ENCODE peak calls at places on chromosomes 6 and 20, in nine cellular contexts. One of them, this sample, is unnamed.

GRCh38 chr20:18465536-18466200 is 1.2 kb downstream of the DZANK1 start:
- DNase-seq in A549: peak
- DNase-seq in CD8-positive, alpha-beta T cell: no peak
- DNase-seq in cardiac fibroblast: no peak
- DNase-seq in IMR-90: no peak
- DNase-seq in EL: no peak
- DNase-seq in NCI-H1092 treated with DMSO at 0.1 percent for 48 hours: no peak
- DNase-seq in posterior cingulate gyrus: no peak
- DNase-seq in fibroblast of mammary gland: no peak
- DNase-seq in this sample: no peak

GRCh38 chr6:7267521-7268091 is 45.4 kb downstream of the SSR1 start:
- DNase-seq in CD8-positive, alpha-beta T cell: no peak
- DNase-seq in EL: peak
- DNase-seq in A549: peak
- DNase-seq in cardiac fibroblast: peak
- DNase-seq in posterior cingulate gyrus: peak
- DNase-seq in fibroblast of mammary gland: peak
- DNase-seq in NCI-H1092 treated with DMSO at 0.1 percent for 48 hours: no peak
- DNase-seq in IMR-90: peak
- DNase-seq in this sample: peak

GRCh38 chr6:42199106-42199981 is 4.6 kb upstream of the GUCA1B start:
- DNase-seq in posterior cingulate gyrus: no peak
- DNase-seq in A549: no peak
- DNase-seq in EL: peak
- DNase-seq in cardiac fibroblast: peak
- DNase-seq in IMR-90: peak
- DNase-seq in CD8-positive, alpha-beta T cell: no peak
- DNase-seq in fibroblast of mammary gland: peak
- DNase-seq in NCI-H1092 treated with DMSO at 0.1 percent for 48 hours: peak
- DNase-seq in this sample: no peak

GRCh38 chr20:1165941-1166340 is 18.8 kb downstream of the TMEM74B start:
- DNase-seq in A549: no peak
- DNase-seq in NCI-H1092 treated with DMSO at 0.1 percent for 48 hours: no peak
- DNase-seq in cardiac fibroblast: no peak
- DNase-seq in CD8-positive, alpha-beta T cell: no peak
- DNase-seq in posterior cingulate gyrus: no peak
- DNase-seq in IMR-90: no peak
- DNase-seq in EL: no peak
- DNase-seq in fibroblast of mammary gland: no peak
- DNase-seq in this sample: no peak

GRCh38 chr6:11852061-11852619 is 73.5 kb upstream of the ADTRP start:
- DNase-seq in CD8-positive, alpha-beta T cell: no peak
- DNase-seq in A549: no peak
- DNase-seq in fibroblast of mammary gland: no peak
- DNase-seq in EL: no peak
- DNase-seq in IMR-90: no peak
- DNase-seq in posterior cingulate gyrus: no peak
- DNase-seq in NCI-H1092 treated with DMSO at 0.1 percent for 48 hours: no peak
- DNase-seq in cardiac fibroblast: no peak
- DNase-seq in this sample: no peak

GRCh38 chr6:82066196-82066595 is 181.3 kb downstream of the IBTK start:
- DNase-seq in fibroblast of mammary gland: no peak
- DNase-seq in EL: no peak
- DNase-seq in NCI-H1092 treated with DMSO at 0.1 percent for 48 hours: no peak
- DNase-seq in cardiac fibroblast: no peak
- DNase-seq in A549: no peak
- DNase-seq in CD8-positive, alpha-beta T cell: no peak
- DNase-seq in posterior cingulate gyrus: no peak
- DNase-seq in IMR-90: no peak
- DNase-seq in this sample: no peak

GRCh38 chr20:44678990-44679611 is 27.6 kb upstream of the ADA start:
- DNase-seq in EL: no peak
- DNase-seq in posterior cingulate gyrus: no peak
- DNase-seq in A549: no peak
- DNase-seq in NCI-H1092 treated with DMSO at 0.1 percent for 48 hours: no peak
- DNase-seq in IMR-90: no peak
- DNase-seq in CD8-positive, alpha-beta T cell: no peak
- DNase-seq in cardiac fibroblast: no peak
- DNase-seq in fibroblast of mammary gland: no peak
- DNase-seq in this sample: no peak

GRCh38 chr6:5300206-5300764 is 39.0 kb downstream of the FARS2 start:
- DNase-seq in EL: no peak
- DNase-seq in NCI-H1092 treated with DMSO at 0.1 percent for 48 hours: no peak
- DNase-seq in A549: no peak
- DNase-seq in posterior cingulate gyrus: no peak
- DNase-seq in fibroblast of mammary gland: no peak
- DNase-seq in IMR-90: no peak
- DNase-seq in cardiac fibroblast: no peak
- DNase-seq in CD8-positive, alpha-beta T cell: no peak
- DNase-seq in this sample: no peak

GRCh38 chr6:3088853-3089445 is 20.7 kb downstream of the RIPK1 start:
- DNase-seq in posterior cingulate gyrus: no peak
- DNase-seq in fibroblast of mammary gland: peak
- DNase-seq in IMR-90: peak
- DNase-seq in CD8-positive, alpha-beta T cell: no peak
- DNase-seq in A549: no peak
- DNase-seq in EL: no peak
- DNase-seq in cardiac fibroblast: no peak
- DNase-seq in NCI-H1092 treated with DMSO at 0.1 percent for 48 hours: no peak
- DNase-seq in this sample: peak

GRCh38 chr20:42959996-42960395 is 229.7 kb downstream of the PTPRT start:
- DNase-seq in EL: no peak
- DNase-seq in cardiac fibroblast: no peak
- DNase-seq in A549: no peak
- DNase-seq in fibroblast of mammary gland: no peak
- DNase-seq in CD8-positive, alpha-beta T cell: no peak
- DNase-seq in posterior cingulate gyrus: no peak
- DNase-seq in NCI-H1092 treated with DMSO at 0.1 percent for 48 hours: no peak
- DNase-seq in IMR-90: no peak
- DNase-seq in this sample: no peak

GRCh38 chr6:169571123-169571962 is 130.5 kb downstream of the WDR27 start:
- DNase-seq in A549: peak
- DNase-seq in CD8-positive, alpha-beta T cell: no peak
- DNase-seq in NCI-H1092 treated with DMSO at 0.1 percent for 48 hours: no peak
- DNase-seq in IMR-90: peak
- DNase-seq in EL: peak
- DNase-seq in posterior cingulate gyrus: no peak
- DNase-seq in cardiac fibroblast: peak
- DNase-seq in fibroblast of mammary gland: peak
- DNase-seq in this sample: peak

GRCh38 chr6:35691027-35691824 is 2.5 kb upstream of the FKBP5 start:
- DNase-seq in NCI-H1092 treated with DMSO at 0.1 percent for 48 hours: no peak
- DNase-seq in fibroblast of mammary gland: peak
- DNase-seq in A549: no peak
- DNase-seq in EL: no peak
- DNase-seq in CD8-positive, alpha-beta T cell: no peak
- DNase-seq in IMR-90: peak
- DNase-seq in cardiac fibroblast: peak
- DNase-seq in posterior cingulate gyrus: peak
- DNase-seq in this sample: peak

GRCh38 chr6:56514395-56514794 is 128.3 kb downstream of the DST start:
- DNase-seq in fibroblast of mammary gland: no peak
- DNase-seq in EL: no peak
- DNase-seq in CD8-positive, alpha-beta T cell: no peak
- DNase-seq in NCI-H1092 treated with DMSO at 0.1 percent for 48 hours: no peak
- DNase-seq in IMR-90: peak
- DNase-seq in posterior cingulate gyrus: no peak
- DNase-seq in A549: no peak
- DNase-seq in cardiac fibroblast: no peak
- DNase-seq in this sample: no peak

GRCh38 chr6:169723200-169723909 is 945 bp downstream of the PHF10 start:
- DNase-seq in IMR-90: peak
- DNase-seq in CD8-positive, alpha-beta T cell: peak
- DNase-seq in NCI-H1092 treated with DMSO at 0.1 percent for 48 hours: peak
- DNase-seq in EL: peak
- DNase-seq in fibroblast of mammary gland: peak
- DNase-seq in cardiac fibroblast: peak
- DNase-seq in posterior cingulate gyrus: peak
- DNase-seq in A549: peak
- DNase-seq in this sample: peak

This sample was measured in GM03348.